ENCODE peak calls at places on chromosome 20, in five cellular contexts. One of them, this sample, is unnamed.

GRCh38 chr20:10436053-10436699 is 1.1 kb downstream of the SLX4IP start:
- DNase-seq in fibroblast of pulmonary artery: no peak
- DNase-seq in pancreas: no peak
- DNase-seq in lower leg skin: no peak
- DNase-seq in fibroblast of mammary gland: no peak
- DNase-seq in this sample: no peak

GRCh38 chr20:41318271-41318649 is 729 bp upstream of the ZHX3 start:
- DNase-seq in lower leg skin: no peak
- DNase-seq in fibroblast of pulmonary artery: no peak
- DNase-seq in pancreas: no peak
- DNase-seq in fibroblast of mammary gland: no peak
- DNase-seq in this sample: peak

GRCh38 chr20:12047838-12048432 is 130.2 kb downstream of the BTBD3 start:
- DNase-seq in pancreas: no peak
- DNase-seq in lower leg skin: no peak
- DNase-seq in fibroblast of pulmonary artery: peak
- DNase-seq in fibroblast of mammary gland: peak
- DNase-seq in this sample: peak

GRCh38 chr20:10857362-10858070 is 183.7 kb upstream of the JAG1 start:
- DNase-seq in fibroblast of mammary gland: peak
- DNase-seq in lower leg skin: peak
- DNase-seq in fibroblast of pulmonary artery: peak
- DNase-seq in pancreas: peak
- DNase-seq in this sample: peak

GRCh38 chr20:36273414-36274247 is 32.5 kb upstream of the DLGAP4 start:
- DNase-seq in fibroblast of mammary gland: peak
- DNase-seq in lower leg skin: no peak
- DNase-seq in pancreas: no peak
- DNase-seq in fibroblast of pulmonary artery: peak
- DNase-seq in this sample: peak

GRCh38 chr20:42018979-42019378 is 400.8 kb upstream of the CHD6 start:
- DNase-seq in lower leg skin: no peak
- DNase-seq in fibroblast of pulmonary artery: no peak
- DNase-seq in pancreas: no peak
- DNase-seq in fibroblast of mammary gland: no peak
- DNase-seq in this sample: no peak

GRCh38 chr20:61054411-61054810 is 197.7 kb upstream of the CDH4 start:
- DNase-seq in pancreas: peak
- DNase-seq in fibroblast of mammary gland: no peak
- DNase-seq in lower leg skin: no peak
- DNase-seq in fibroblast of pulmonary artery: no peak
- DNase-seq in this sample: no peak

GRCh38 chr20:62352402-62353288 is 14.5 kb downstream of the LAMA5 start:
- DNase-seq in fibroblast of mammary gland: peak
- DNase-seq in pancreas: no peak
- DNase-seq in lower leg skin: no peak
- DNase-seq in fibroblast of pulmonary artery: no peak
- DNase-seq in this sample: peak

GRCh38 chr20:46293084-46293483 is 15.2 kb downstream of the CDH22 start:
- DNase-seq in lower leg skin: no peak
- DNase-seq in fibroblast of mammary gland: peak
- DNase-seq in fibroblast of pulmonary artery: peak
- DNase-seq in pancreas: no peak
- DNase-seq in this sample: peak

GRCh38 chr20:57395111-57395959 is 4.1 kb downstream of the RBM38 start:
- DNase-seq in fibroblast of mammary gland: peak
- DNase-seq in lower leg skin: no peak
- DNase-seq in fibroblast of pulmonary artery: peak
- DNase-seq in pancreas: no peak
- DNase-seq in this sample: peak

GRCh38 chr20:36214684-36215256 is 21.5 kb upstream of the AAR2 start:
- DNase-seq in fibroblast of mammary gland: peak
- DNase-seq in pancreas: no peak
- DNase-seq in lower leg skin: no peak
- DNase-seq in fibroblast of pulmonary artery: peak
- DNase-seq in this sample: peak

GRCh38 chr20:32434434-32434833 is 76.3 kb downstream of the ASXL1 start:
- DNase-seq in lower leg skin: no peak
- DNase-seq in fibroblast of mammary gland: no peak
- DNase-seq in pancreas: no peak
- DNase-seq in fibroblast of pulmonary artery: no peak
- DNase-seq in this sample: no peak

GRCh38 chr20:9978395-9979004 is 56.3 kb upstream of the ANKEF1 start:
- DNase-seq in lower leg skin: peak
- DNase-seq in pancreas: peak
- DNase-seq in fibroblast of pulmonary artery: peak
- DNase-seq in fibroblast of mammary gland: peak
- DNase-seq in this sample: peak

GRCh38 chr20:957544-957943 is 41.4 kb upstream of the ANGPT4 start:
- DNase-seq in fibroblast of pulmonary artery: no peak
- DNase-seq in fibroblast of mammary gland: peak
- DNase-seq in pancreas: no peak
- DNase-seq in lower leg skin: no peak
- DNase-seq in this sample: no peak

GRCh38 chr20:54219751-54220426 is 12.0 kb downstream of the PFDN4 start:
- DNase-seq in fibroblast of pulmonary artery: peak
- DNase-seq in lower leg skin: no peak
- DNase-seq in fibroblast of mammary gland: peak
- DNase-seq in pancreas: no peak
- DNase-seq in this sample: peak

GRCh38 chr20:44959082-44959895 is 908 bp downstream of the TOMM34 start:
- DNase-seq in fibroblast of mammary gland: peak
- DNase-seq in pancreas: no peak
- DNase-seq in fibroblast of pulmonary artery: peak
- DNase-seq in lower leg skin: no peak
- DNase-seq in this sample: peak

GRCh38 chr20:31494131-31494530 is 19.0 kb downstream of the REM1 start:
- DNase-seq in lower leg skin: no peak
- DNase-seq in pancreas: no peak
- DNase-seq in fibroblast of mammary gland: peak
- DNase-seq in fibroblast of pulmonary artery: peak
- DNase-seq in this sample: peak

GRCh38 chr20:51363813-51364212 is 178.7 kb downstream of the NFATC2 start:
- DNase-seq in pancreas: no peak
- DNase-seq in fibroblast of pulmonary artery: no peak
- DNase-seq in lower leg skin: no peak
- DNase-seq in fibroblast of mammary gland: no peak
- DNase-seq in this sample: no peak

GRCh38 chr20:10616212-10616611 is 57.6 kb downstream of the JAG1 start:
- DNase-seq in fibroblast of pulmonary artery: no peak
- DNase-seq in pancreas: no peak
- DNase-seq in fibroblast of mammary gland: no peak
- DNase-seq in lower leg skin: no peak
- DNase-seq in this sample: no peak

GRCh38 chr20:34824861-34825529 is 456 bp downstream of the NCOA6 start:
- DNase-seq in pancreas: peak
- DNase-seq in fibroblast of pulmonary artery: peak
- DNase-seq in fibroblast of mammary gland: peak
- DNase-seq in lower leg skin: peak
- DNase-seq in this sample: no peak

GRCh38 chr20:34824026-34824860 is 1.2 kb downstream of the NCOA6 start:
- DNase-seq in lower leg skin: peak
- DNase-seq in pancreas: peak
- DNase-seq in fibroblast of mammary gland: peak
- DNase-seq in fibroblast of pulmonary artery: peak
- DNase-seq in this sample: peak

GRCh38 chr20:34834459-34834893 is 9.0 kb upstream of the NCOA6 start:
- DNase-seq in lower leg skin: no peak
- DNase-seq in fibroblast of mammary gland: peak
- DNase-seq in pancreas: no peak
- DNase-seq in fibroblast of pulmonary artery: peak
- DNase-seq in this sample: peak

GRCh38 chr20:34825530-34826362 is at the start of gene NCOA6:
- DNase-seq in pancreas: peak
- DNase-seq in fibroblast of pulmonary artery: peak
- DNase-seq in lower leg skin: peak
- DNase-seq in fibroblast of mammary gland: peak
- DNase-seq in this sample: peak

DNA sequence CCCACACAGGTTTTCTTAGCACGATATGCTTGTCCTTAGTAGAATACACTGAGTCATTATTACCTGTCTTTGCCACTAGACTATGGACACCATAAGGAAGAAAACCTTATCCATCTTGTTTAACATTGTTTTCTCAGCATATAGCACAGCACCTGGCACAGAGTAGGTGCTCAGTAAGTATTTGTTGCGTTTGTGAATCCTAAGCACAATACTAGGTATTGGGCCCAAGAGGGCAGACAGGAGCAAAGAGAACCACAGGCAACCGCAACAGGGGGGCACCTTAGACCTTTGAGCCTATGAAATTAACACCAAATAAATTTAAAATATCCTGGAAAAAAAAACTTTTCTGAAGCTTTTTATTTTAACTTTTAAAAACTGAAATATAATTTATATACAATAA is 3.7 kb upstream of the NCOA6 start:
- DNase-seq in fibroblast of pulmonary artery: no peak
- DNase-seq in pancreas: no peak
- DNase-seq in fibroblast of mammary gland: no peak
- DNase-seq in lower leg skin: no peak
- DNase-seq in this sample: no peak
- TF ChIP-seq CTCF in fibroblast of pulmonary artery: peak
- TF ChIP-seq CTCF in pancreas: no peak
- TF ChIP-seq CTCF in fibroblast of mammary gland: no peak
- TF ChIP-seq CTCF in lower leg skin: no peak
- TF ChIP-seq CTCF in this sample: no peak

GRCh38 chr20:3072530-3073250 is 1.3 kb downstream of the OXT start:
- DNase-seq in lower leg skin: no peak
- DNase-seq in fibroblast of mammary gland: no peak
- DNase-seq in pancreas: no peak
- DNase-seq in fibroblast of pulmonary artery: no peak
- DNase-seq in this sample: no peak
- H3K4me3 ChIP-seq in lower leg skin: peak
- H3K4me3 ChIP-seq in fibroblast of mammary gland: no peak
- H3K4me3 ChIP-seq in pancreas: no peak
- H3K4me3 ChIP-seq in fibroblast of pulmonary artery: no peak
- H3K4me3 ChIP-seq in this sample: no peak

DNA sequence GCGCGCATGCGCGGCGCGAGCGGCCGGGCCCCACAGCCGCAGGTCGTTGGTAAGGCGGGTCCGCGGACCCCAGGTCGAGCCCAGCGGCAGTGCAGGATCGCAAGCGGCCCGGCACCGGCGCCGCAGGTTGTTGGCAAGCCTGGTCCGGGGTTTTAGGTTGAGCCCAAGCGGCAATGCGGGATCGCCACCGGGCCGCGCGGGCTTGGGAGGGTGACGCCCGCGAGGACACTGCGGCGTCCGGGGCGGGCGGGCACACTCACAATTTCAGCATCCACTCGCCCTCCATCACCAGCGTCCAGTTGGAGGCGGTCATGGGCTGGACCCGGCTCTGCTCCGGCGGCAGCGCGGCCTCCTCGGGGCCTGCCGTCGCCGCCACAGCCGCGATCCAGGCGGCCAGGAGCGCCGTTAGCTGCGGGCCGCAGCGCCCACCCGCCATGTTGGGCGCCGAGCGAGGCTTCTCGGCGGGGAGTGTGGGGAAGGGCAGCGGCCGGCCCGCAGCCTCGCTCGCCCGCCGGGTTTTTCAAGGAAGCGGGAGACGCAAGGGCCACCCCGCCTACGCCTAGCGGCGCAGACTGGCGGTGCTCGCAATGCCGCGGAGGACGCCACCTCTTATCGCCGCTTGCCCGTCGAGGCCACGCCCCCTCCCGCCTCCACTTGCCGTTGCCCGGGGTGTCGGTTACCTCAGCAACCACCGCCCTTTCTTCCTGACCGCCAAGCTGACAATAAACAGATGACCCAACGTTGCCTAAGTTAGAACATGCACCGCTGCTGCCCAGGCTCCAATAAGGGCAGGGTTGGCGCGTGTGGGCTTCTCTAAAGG is at the start of gene TMX4:
- DNase-seq in pancreas: peak
- DNase-seq in lower leg skin: peak
- DNase-seq in fibroblast of pulmonary artery: peak
- DNase-seq in fibroblast of mammary gland: peak
- DNase-seq in this sample: peak
- TF ChIP-seq CTCF in pancreas: peak
- TF ChIP-seq CTCF in lower leg skin: no peak
- TF ChIP-seq CTCF in fibroblast of pulmonary artery: no peak
- TF ChIP-seq CTCF in fibroblast of mammary gland: no peak
- TF ChIP-seq CTCF in this sample: peak

GRCh38 chr20:56360133-56360898 is 1.5 kb downstream of the FAM210B start:
- DNase-seq in fibroblast of pulmonary artery: no peak
- DNase-seq in lower leg skin: no peak
- DNase-seq in fibroblast of mammary gland: peak
- DNase-seq in pancreas: peak
- DNase-seq in this sample: no peak
- H3K4me3 ChIP-seq in fibroblast of pulmonary artery: peak
- H3K4me3 ChIP-seq in lower leg skin: no peak
- H3K4me3 ChIP-seq in fibroblast of mammary gland: peak
- H3K4me3 ChIP-seq in pancreas: peak
- H3K4me3 ChIP-seq in this sample: peak

GRCh38 chr20:3888622-3889488 is at the start of gene PANK2:
- DNase-seq in pancreas: peak
- DNase-seq in fibroblast of pulmonary artery: peak
- DNase-seq in lower leg skin: peak
- DNase-seq in fibroblast of mammary gland: peak
- DNase-seq in this sample: peak
- TF ChIP-seq CTCF in pancreas: no peak
- TF ChIP-seq CTCF in fibroblast of pulmonary artery: peak
- TF ChIP-seq CTCF in lower leg skin: no peak
- TF ChIP-seq CTCF in fibroblast of mammary gland: peak
- TF ChIP-seq CTCF in this sample: peak

GRCh38 chr20:48275737-48276342 is 490.6 kb upstream of the SULF2 start:
- DNase-seq in pancreas: no peak
- DNase-seq in lower leg skin: no peak
- DNase-seq in fibroblast of pulmonary artery: no peak
- DNase-seq in fibroblast of mammary gland: no peak
- DNase-seq in this sample: no peak
- H3K4me3 ChIP-seq in pancreas: no peak
- H3K4me3 ChIP-seq in lower leg skin: no peak
- H3K4me3 ChIP-seq in fibroblast of pulmonary artery: no peak
- H3K4me3 ChIP-seq in fibroblast of mammary gland: no peak
- H3K4me3 ChIP-seq in this sample: no peak

GRCh38 chr20:13325796-13326340 is 104.8 kb downstream of the ISM1 start:
- DNase-seq in fibroblast of pulmonary artery: no peak
- DNase-seq in fibroblast of mammary gland: no peak
- DNase-seq in lower leg skin: no peak
- DNase-seq in pancreas: no peak
- DNase-seq in this sample: no peak

GRCh38 chr20:13333036-13333435 is 112.0 kb downstream of the ISM1 start:
- DNase-seq in fibroblast of pulmonary artery: no peak
- DNase-seq in pancreas: no peak
- DNase-seq in lower leg skin: no peak
- DNase-seq in fibroblast of mammary gland: no peak
- DNase-seq in this sample: no peak

GRCh38 chr20:13333793-13334192 is 112.7 kb downstream of the ISM1 start:
- DNase-seq in fibroblast of mammary gland: no peak
- DNase-seq in fibroblast of pulmonary artery: peak
- DNase-seq in lower leg skin: no peak
- DNase-seq in pancreas: no peak
- DNase-seq in this sample: no peak

GRCh38 chr20:13336308-13337089 is 115.4 kb downstream of the ISM1 start:
- DNase-seq in pancreas: no peak
- DNase-seq in lower leg skin: no peak
- DNase-seq in fibroblast of mammary gland: no peak
- DNase-seq in fibroblast of pulmonary artery: no peak
- DNase-seq in this sample: peak

DNA sequence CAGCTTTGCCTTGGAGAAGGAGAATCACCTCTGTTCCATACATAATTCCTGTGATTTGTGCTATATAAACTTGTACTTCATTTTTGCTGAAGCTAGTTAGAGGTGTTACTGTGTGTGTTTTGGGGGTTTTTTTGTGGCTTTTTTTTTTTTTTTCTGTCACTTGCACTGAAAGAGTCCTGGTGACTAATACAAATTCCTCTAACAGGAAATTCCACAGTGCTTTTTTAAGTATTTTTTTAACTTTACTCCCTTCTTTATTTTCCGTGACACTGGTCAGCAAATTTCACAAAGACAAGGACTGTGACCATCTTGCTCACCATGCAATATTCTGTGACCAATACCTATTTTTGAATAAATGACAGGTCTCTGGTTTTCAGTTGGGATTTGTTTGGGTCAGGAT is 110.5 kb downstream of the ISM1 start:
- DNase-seq in lower leg skin: no peak
- DNase-seq in fibroblast of pulmonary artery: peak
- DNase-seq in pancreas: no peak
- DNase-seq in fibroblast of mammary gland: no peak
- DNase-seq in this sample: peak
- TF ChIP-seq CTCF in lower leg skin: no peak
- TF ChIP-seq CTCF in fibroblast of pulmonary artery: no peak
- TF ChIP-seq CTCF in pancreas: no peak
- TF ChIP-seq CTCF in fibroblast of mammary gland: no peak
- TF ChIP-seq CTCF in this sample: no peak

This sample was measured in bronchial epithelial cell.